ENCODE peak calls at places on chromosomes 12 and 14, in ten cellular contexts. R is GM23338, U is Caco-2, E is fibroblast of lung, W is cardiac muscle cell, S is ascending aorta, T is breast epithelium, Y is H7, X is osteoblast, K is brain microvascular endothelial cell. H is an unnamed sample.

GRCh38 chr14:49875640-49876198 is 17.2 kb upstream of the ARF6 start:
- DNase-seq in R (no peak), U (no peak), E (no peak), W (no peak), S (no peak), T (no peak), Y (no peak), X (no peak), K (no peak), H (no peak)

GRCh38 chr12:112894128-112894527 is 12.6 kb upstream of the OAS1 start:
- DNase-seq in R (no peak), U (no peak), E (no peak), W (no peak), S (no peak), T (no peak), Y (no peak), X (no peak), K (no peak), H (no peak)

GRCh38 chr14:43475762-43476161 is 1031.3 kb downstream of the FSCB start:
- DNase-seq in R (no peak), U (no peak), E (no peak), W (peak; percentile 44), S (no peak), T (no peak), Y (no peak), X (no peak), K (no peak), H (no peak)

GRCh38 chr12:67091204-67091603 is 178.0 kb upstream of the CAND1 start:
- DNase-seq in R (no peak), U (no peak), E (peak; percentile 9), W (no peak), S (no peak), T (no peak), Y (no peak), X (no peak), K (no peak), H (no peak)

GRCh38 chr12:101592448-101592847 is 2.3 kb upstream of the MYBPC1 start:
- DNase-seq in R (no peak), U (no peak), E (no peak), W (no peak), S (no peak), T (no peak), Y (no peak), X (no peak), K (no peak), H (no peak)

GRCh38 chr14:97602438-97603117 is 805.4 kb downstream of the VRK1 start:
- DNase-seq in R (no peak), U (no peak), E (no peak), W (no peak), S (no peak), T (no peak), Y (no peak), X (no peak), K (no peak), H (no peak)

GRCh38 chr12:31740618-31741017 is 11.8 kb upstream of the AMN1 start:
- DNase-seq in R (no peak), U (no peak), E (no peak), W (no peak), S (no peak), T (no peak), Y (no peak), X (peak; percentile 22), K (no peak), H (no peak)

GRCh38 chr12:67651380-67651695 is 2.8 kb downstream of the DYRK2 start:
- DNase-seq in R (peak; percentile 43), U (no peak), E (peak; percentile 41), W (peak; percentile 27), S (no peak), T (no peak), Y (peak; percentile 46), X (peak; percentile 94), K (no peak), H (no peak)

GRCh38 chr14:87049886-87050820 is 942.8 kb downstream of the GALC start:
- DNase-seq in R (peak; percentile 78), U (peak; percentile 70), E (peak; percentile 18), W (peak; percentile 40), S (no peak), T (no peak), Y (peak; percentile 13), X (no peak), K (peak; percentile 5), H (peak; percentile 70)

GRCh38 chr12:3342051-3342450 is 149.0 kb upstream of the PRMT8 start:
- DNase-seq in R (peak; percentile 75), U (peak; percentile 61), E (peak; percentile 11), W (peak; percentile 89), S (no peak), T (no peak), Y (peak; percentile 82), X (peak; percentile 87), K (peak; percentile 23), H (peak; percentile 93)

GRCh38 chr12:125690841-125691240 is 625.6 kb downstream of the AACS start:
- DNase-seq in R (no peak), U (no peak), E (no peak), W (no peak), S (no peak), T (no peak), Y (peak; percentile 4), X (no peak), K (no peak), H (no peak)

GRCh38 chr12:45704968-45705367 is 24.5 kb upstream of the ARID2 start:
- DNase-seq in R (no peak), U (no peak), E (no peak), W (peak; percentile 10), S (no peak), T (no peak), Y (no peak), X (no peak), K (no peak), H (no peak)

GRCh38 chr12:61530456-61530855 is 729.7 kb upstream of the USP15 start:
- DNase-seq in R (no peak), U (no peak), E (no peak), W (no peak), S (no peak), T (no peak), Y (no peak), X (no peak), K (peak; percentile 8), H (no peak)

GRCh38 chr12:10861366-10861765 is 12.1 kb upstream of the PRR4 start:
- DNase-seq in R (no peak), U (no peak), E (peak; percentile 20), W (no peak), S (no peak), T (no peak), Y (no peak), X (no peak), K (peak; percentile 9), H (no peak)

GRCh38 chr12:105223884-105224283 is 12.1 kb downstream of the APPL2 start:
- DNase-seq in R (no peak), U (no peak), E (no peak), W (no peak), S (no peak), T (no peak), Y (no peak), X (no peak), K (no peak), H (no peak)
- H3K36me3 ChIP-seq in R (no peaks in the 10 kb centered on the region), U (peaks cover 6% of the 10 kb centered on the region), E (peaks cover 5% of the 10 kb centered on the region), W (peaks cover 13% of the 10 kb centered on the region), S (peaks cover 25% of the 10 kb centered on the region), T (no peaks in the 10 kb centered on the region), Y (peaks cover 2% of the 10 kb centered on the region), X (peaks cover 62% of the 10 kb centered on the region), K (peaks cover 6% of the 10 kb centered on the region), H (peaks cover 7% of the 10 kb centered on the region)

GRCh38 chr12:6582196-6582595 is 14.1 kb upstream of the NOP2 start:
- DNase-seq in R (peak; percentile 52), U (no peak), E (no peak), W (no peak), S (no peak), T (no peak), Y (peak; percentile 68), X (peak; percentile 2), K (no peak), H (no peak)
- H3K36me3 ChIP-seq in R (peaks cover 88% of the 10 kb centered on the region), U (peaks cover 22% of the 10 kb centered on the region), E (peaks cover 26% of the 10 kb centered on the region), W (peaks cover 85% of the 10 kb centered on the region), S (peaks cover 97% of the 10 kb centered on the region), T (peaks cover 32% of the 10 kb centered on the region), Y (peaks cover 56% of the 10 kb centered on the region), X (peaks cover 84% of the 10 kb centered on the region), K (peaks cover 82% of the 10 kb centered on the region), H (peaks cover 93% of the 10 kb centered on the region)

DNA sequence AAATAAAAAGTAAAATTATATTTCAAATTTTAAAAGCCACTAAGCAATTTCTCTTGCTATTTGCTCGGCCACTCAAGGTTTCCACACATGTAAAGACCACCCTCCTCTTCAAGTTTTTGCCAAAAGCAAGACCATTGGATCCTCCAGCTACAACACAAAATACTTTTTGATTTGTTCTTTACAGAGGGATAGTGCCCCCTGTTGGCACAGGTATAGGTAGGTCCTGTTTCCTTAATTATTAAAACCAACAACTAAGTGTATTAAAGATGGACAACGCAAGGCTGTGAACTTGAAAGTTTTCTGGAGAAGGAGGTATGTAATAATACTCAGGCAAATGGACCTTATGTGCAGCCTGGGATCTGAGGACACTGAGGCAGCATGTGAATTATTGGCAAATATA is 23.8 kb downstream of the ATP6V1D start:
- DNase-seq in R (peak; percentile 80), U (no peak), E (no peak), W (peak; percentile 5), S (no peak), T (no peak), Y (peak; percentile 43), X (no peak), K (no peak), H (peak; percentile 20)
- H3K36me3 ChIP-seq in R (peaks cover 21% of the 10 kb centered on the region), U (no peaks in the 10 kb centered on the region), E (peaks cover 8% of the 10 kb centered on the region), W (peaks cover 69% of the 10 kb centered on the region), S (peaks cover 92% of the 10 kb centered on the region), T (peaks cover 6% of the 10 kb centered on the region), Y (peaks cover 8% of the 10 kb centered on the region), X (peaks cover 86% of the 10 kb centered on the region), K (peaks cover 55% of the 10 kb centered on the region), H (peaks cover 65% of the 10 kb centered on the region)

DNA sequence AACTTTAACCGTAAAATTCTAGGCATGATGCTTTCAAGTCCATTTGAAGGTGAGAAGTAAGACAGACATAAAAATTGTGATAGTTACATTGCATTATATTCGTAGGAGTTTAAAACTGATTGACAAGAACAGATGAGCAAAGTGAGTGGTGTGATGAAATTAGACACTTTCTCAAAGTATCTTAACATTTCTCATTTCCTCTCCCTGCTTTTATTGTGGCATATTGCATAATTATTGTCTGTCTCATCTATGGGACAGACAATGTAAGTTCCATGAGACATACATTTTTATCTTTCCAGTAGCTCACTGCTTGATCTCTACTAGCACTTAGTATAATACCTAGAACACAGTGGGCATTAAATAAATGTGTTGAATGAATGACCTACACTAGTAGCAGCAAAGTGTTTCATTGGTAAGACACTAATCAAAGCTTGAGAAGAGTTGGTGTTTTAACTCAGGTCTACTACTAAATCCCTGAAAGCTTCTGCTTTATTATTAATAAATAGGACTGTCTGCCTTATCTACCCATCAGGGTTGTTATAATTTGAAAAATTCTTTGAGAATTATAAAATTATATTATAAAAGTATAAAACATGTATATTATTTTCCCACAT is 19.0 kb downstream of the A2M start:
- DNase-seq in R (no peak), U (no peak), E (no peak), W (no peak), S (no peak), T (no peak), Y (no peak), X (no peak), K (no peak), H (no peak)
- H3K36me3 ChIP-seq in R (no peaks in the 10 kb centered on the region), U (no peaks in the 10 kb centered on the region), E (no peaks in the 10 kb centered on the region), W (peaks cover 2% of the 10 kb centered on the region), S (peaks cover 98% of the 10 kb centered on the region), T (peaks cover 4% of the 10 kb centered on the region), Y (no peaks in the 10 kb centered on the region), X (no peaks in the 10 kb centered on the region), K (no peaks in the 10 kb centered on the region), H (no peaks in the 10 kb centered on the region)